ENCODE peak calls at places on chromosomes 7 and 10, in six cellular contexts. A is H9, W is adrenal gland, G is lower lobe of right lung, D is neural progenitor cell, V is colonic mucosa. E is an unnamed sample.

GRCh38 chr10:131167036-131167860 is 144.3 kb downstream of the TCERG1L start:
- DNase-seq in A (peak; percentile 16), W (peak; percentile 35), G (no peak), D (no peak), V (no peak), E (no peak)

GRCh38 chr10:110643670-110644597 is at the start of gene RBM20:
- DNase-seq in A (peak; percentile 59), W (no peak), G (no peak), D (peak; percentile 82), V (no peak), E (no peak)

GRCh38 chr10:124734311-124735166 is 9.6 kb downstream of the FAM53B start:
- DNase-seq in A (peak; percentile 18), W (peak; percentile 47), G (no peak), D (no peak), V (no peak), E (peak; percentile 31)

GRCh38 chr10:95519132-95519487 is 42.1 kb downstream of the SORBS1 start:
- DNase-seq in A (no peak), W (no peak), G (no peak), D (no peak), V (no peak), E (no peak)

GRCh38 chr7:43296306-43296705 is 183.9 kb downstream of the HECW1 start:
- DNase-seq in A (no peak), W (peak; percentile 54), G (no peak), D (no peak), V (no peak), E (no peak)

GRCh38 chr7:155542276-155542675 is 4.1 kb downstream of the CNPY1 start:
- DNase-seq in A (no peak), W (no peak), G (no peak), D (no peak), V (no peak), E (no peak)

GRCh38 chr10:73814896-73815718 is 3.7 kb upstream of the NDST2 start:
- DNase-seq in A (peak; percentile 59), W (no peak), G (no peak), D (peak; percentile 40), V (no peak), E (no peak)

GRCh38 chr7:73734619-73735525 is 3.7 kb downstream of the ABHD11 start:
- DNase-seq in A (peak; percentile 94), W (peak; percentile 90), G (peak; percentile 91), D (peak; percentile 90), V (peak; percentile 96), E (peak; percentile 70)

GRCh38 chr10:48735836-48736390 is 51.2 kb downstream of the WDFY4 start:
- DNase-seq in A (no peak), W (no peak), G (no peak), D (no peak), V (no peak), E (no peak)

GRCh38 chr10:96890172-96890513 is 58.0 kb downstream of the LCOR start:
- DNase-seq in A (no peak), W (no peak), G (no peak), D (no peak), V (no peak), E (no peak)

GRCh38 chr7:47763063-47763974 is 181.4 kb upstream of the TNS3 start:
- DNase-seq in A (no peak), W (no peak), G (no peak), D (peak; percentile 62), V (peak; percentile 35), E (no peak)

GRCh38 chr7:47326808-47327207 is 255.1 kb downstream of the TNS3 start:
- DNase-seq in A (no peak), W (no peak), G (no peak), D (peak; percentile 52), V (peak; percentile 46), E (peak; percentile 61)

GRCh38 chr7:144782883-144783282 is 53.0 kb downstream of the TPK1 start:
- DNase-seq in A (no peak), W (no peak), G (no peak), D (no peak), V (no peak), E (no peak)

GRCh38 chr7:99794585-99795502 is 10.9 kb upstream of the CYP3A4 start:
- DNase-seq in A (no peak), W (no peak), G (no peak), D (no peak), V (no peak), E (no peak)

GRCh38 chr7:150404785-150405583 is 25.9 kb downstream of the ZNF775 start:
- DNase-seq in A (peak; percentile 78), W (peak; percentile 95), G (peak; percentile 93), D (peak; percentile 95), V (peak; percentile 91), E (peak; percentile 94)

GRCh38 chr10:127386606-127387327 is 162.3 kb upstream of the NPS start:
- DNase-seq in A (peak; percentile 80), W (no peak), G (no peak), D (peak; percentile 22), V (no peak), E (no peak)

GRCh38 chr10:31694929-31695837 is 233.4 kb downstream of the ARHGAP12 start:
- DNase-seq in A (no peak), W (no peak), G (no peak), D (no peak), V (no peak), E (no peak)

GRCh38 chr10:63346015-63346441 is 119.7 kb downstream of the JMJD1C start:
- DNase-seq in A (no peak), W (no peak), G (no peak), D (no peak), V (no peak), E (no peak)

GRCh38 chr7:27124096-27124978 is 6.2 kb downstream of the HOXA4 start:
- DNase-seq in A (no peak), W (peak; percentile 77), G (no peak), D (no peak), V (peak; percentile 37), E (no peak)

GRCh38 chr7:27123477-27124053 is 7.0 kb downstream of the HOXA4 start:
- DNase-seq in A (no peak), W (peak; percentile 47), G (no peak), D (no peak), V (peak; percentile 32), E (no peak)

GRCh38 chr7:27121656-27122055 is 8.9 kb downstream of the HOXA4 start:
- DNase-seq in A (no peak), W (no peak), G (no peak), D (no peak), V (peak; percentile 49), E (no peak)

GRCh38 chr7:27123021-27123476 is 7.5 kb downstream of the HOXA4 start:
- DNase-seq in A (no peak), W (peak; percentile 50), G (no peak), D (no peak), V (peak; percentile 29), E (no peak)

DNA sequence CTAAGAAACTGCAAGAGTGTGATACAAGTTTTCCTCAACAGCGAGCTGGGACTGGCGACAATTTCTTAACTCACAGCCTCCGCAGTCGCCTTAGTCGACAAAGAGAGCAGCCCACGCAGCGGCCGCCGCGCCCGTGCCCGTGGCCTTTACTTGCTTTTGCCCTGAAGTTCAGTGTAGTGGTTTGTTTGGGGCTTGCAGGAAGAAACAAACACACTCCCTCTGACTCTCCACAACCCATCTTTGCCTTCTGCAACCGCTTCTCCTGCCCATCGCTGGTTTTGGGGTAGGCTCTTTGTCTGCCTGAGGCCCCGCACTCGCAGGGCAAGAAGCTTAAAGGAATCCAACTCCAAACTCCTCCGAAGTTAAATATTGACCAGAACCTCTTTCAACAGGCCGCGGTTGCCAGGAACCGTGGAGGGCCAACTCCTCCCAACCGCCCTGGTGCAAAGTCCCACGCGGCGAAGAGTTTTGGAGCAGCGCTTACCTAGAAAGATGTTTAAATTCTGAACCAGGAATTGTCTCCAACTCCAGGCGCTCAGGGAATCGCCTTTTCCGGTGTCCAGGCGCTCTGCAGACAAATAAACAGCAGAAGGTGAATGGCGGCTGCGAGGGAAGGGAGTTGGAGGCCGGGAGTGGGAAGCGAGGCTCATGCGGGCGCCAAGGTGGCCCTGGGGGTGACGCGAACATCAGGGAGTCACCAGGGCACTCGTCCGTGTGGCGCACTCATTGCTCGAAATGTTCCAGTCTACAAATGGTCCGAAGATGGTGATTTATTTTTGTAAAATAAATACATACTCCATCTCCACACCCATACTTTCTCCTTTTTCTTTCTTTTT is 8.3 kb downstream of the HOXA4 start:
- DNase-seq in A (no peak), W (peak; percentile 53), G (no peak), D (no peak), V (peak; percentile 91), E (no peak)
- H3K27ac ChIP-seq in A (no peak overlapping the region), W (no peak overlapping the region), G (peak overlapping the region; percentile 92), D (no peak overlapping the region), V (peak overlapping the region; percentile 83), E (no peak overlapping the region)

GRCh38 chr10:60733189-60733815 is 45.0 kb upstream of the CDK1 start:
- DNase-seq in A (peak; percentile 69), W (no peak), G (peak; percentile 77), D (peak; percentile 74), V (peak; percentile 71), E (peak; percentile 52)
- TF ChIP-seq CTCF in A (peak; percentile 67), W (no peak), G (peak; percentile 55), D (peak; percentile 55), V (peak; percentile 61), E (peak; percentile 26)

GRCh38 chr10:103184615-103185014 is 8.5 kb downstream of the NT5C2 start:
- DNase-seq in A (no peak), W (no peak), G (no peak), D (no peak), V (no peak), E (no peak)
- H3K27me3 ChIP-seq in A (no peaks in the 10 kb centered on the region), W (no peaks in the 10 kb centered on the region), G (no peaks in the 10 kb centered on the region), D (no peaks in the 10 kb centered on the region), V (no peaks in the 10 kb centered on the region), E (no peaks in the 10 kb centered on the region)

GRCh38 chr7:139055674-139056073 is 19.8 kb upstream of the ZC3HAV1L start:
- DNase-seq in A (no peak), W (no peak), G (no peak), D (no peak), V (no peak), E (no peak)

GRCh38 chr7:139061416-139061815 is 25.6 kb upstream of the ZC3HAV1L start:
- DNase-seq in A (no peak), W (no peak), G (no peak), D (no peak), V (no peak), E (no peak)

GRCh38 chr7:139058963-139059362 is 23.1 kb upstream of the ZC3HAV1L start:
- DNase-seq in A (no peak), W (no peak), G (no peak), D (no peak), V (no peak), E (no peak)

GRCh38 chr7:139060838-139061237 is 25.0 kb upstream of the ZC3HAV1L start:
- DNase-seq in A (no peak), W (no peak), G (no peak), D (no peak), V (no peak), E (no peak)

DNA sequence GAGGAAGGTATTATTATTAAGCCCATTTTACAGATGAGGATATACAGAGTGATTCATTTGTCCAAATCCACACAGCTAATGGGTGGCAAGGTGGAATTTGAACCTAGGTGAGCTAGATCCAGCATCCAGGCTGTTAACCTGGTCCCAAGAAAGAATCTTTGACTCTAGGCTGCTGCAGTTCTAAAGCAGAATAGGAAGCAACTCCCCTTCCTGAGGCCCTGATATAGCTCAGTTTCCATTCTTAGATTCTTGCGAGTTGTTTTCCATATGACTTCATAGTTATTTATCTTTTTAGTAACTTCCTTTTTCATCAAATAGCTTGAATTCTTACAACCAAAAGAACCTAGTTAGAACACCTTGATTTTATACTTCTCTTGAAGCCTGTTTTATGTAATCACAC is 24.1 kb upstream of the ZC3HAV1L start:
- DNase-seq in A (no peak), W (no peak), G (no peak), D (no peak), V (no peak), E (no peak)
- H3K27ac ChIP-seq in A (no peak overlapping the region), W (no peak overlapping the region), G (no peak overlapping the region), D (no peak overlapping the region), V (no peak overlapping the region), E (no peak overlapping the region)

E was measured in ovary.